ENCODE peak calls at places on chromosomes 12 and 14, in seven cellular contexts. J is tibial nerve; I is psoas muscle; T is CD8-positive, alpha-beta T cell; G is OCI-LY7; H is mucosa of descending colon; E is fibroblast of mammary gland. W is an unnamed sample.

GRCh38 chr12:53660064-53660463 is 15.8 kb downstream of the ATP5MC2 start:
- DNase-seq in J (no peak), I (no peak), T (no peak), E (peak), G (no peak), H (no peak), W (no peak)

GRCh38 chr12:81261508-81262207 is 183.8 kb downstream of the ACSS3 start:
- DNase-seq in H (no peak), J (no peak), I (no peak), T (no peak), G (no peak), E (no peak), W (no peak)

GRCh38 chr14:78228702-78229327 is 58.6 kb downstream of the NRXN3 start:
- DNase-seq in H (no peak), T (no peak), J (no peak), I (no peak), G (no peak), E (no peak), W (no peak)

GRCh38 chr14:20614038-20614840 is 23.1 kb upstream of the RNASE12 start:
- DNase-seq in T (no peak), G (no peak), E (no peak), H (no peak), J (no peak), I (no peak), W (no peak)

GRCh38 chr14:74029136-74029535 is 10.0 kb downstream of the BBOF1 start:
- DNase-seq in E (no peak), J (no peak), H (no peak), I (no peak), G (no peak), T (no peak), W (no peak)

GRCh38 chr14:101927859-101928258 is 36.5 kb upstream of the DYNC1H1 start:
- DNase-seq in J (peak), G (no peak), H (peak), T (no peak), E (peak), I (peak), W (peak)

GRCh38 chr14:93150227-93151206 is 34.2 kb downstream of the MOAP1 start:
- DNase-seq in H (peak), T (no peak), E (no peak), G (no peak), J (no peak), I (peak), W (no peak)

GRCh38 chr14:72721042-72721540 is 172.8 kb downstream of the DPF3 start:
- DNase-seq in T (no peak), G (no peak), J (no peak), H (no peak), I (no peak), E (no peak), W (no peak)

GRCh38 chr12:95102916-95103671 is 29.7 kb upstream of the NR2C1 start:
- DNase-seq in I (no peak), H (no peak), T (no peak), G (peak), E (peak), J (no peak), W (peak)

GRCh38 chr14:44736326-44736725 is 225.4 kb downstream of the KLHL28 start:
- DNase-seq in T (no peak), E (no peak), J (no peak), G (no peak), H (no peak), I (no peak), W (no peak)

GRCh38 chr14:99615497-99616245 is 11.7 kb upstream of the CCDC85C start:
- DNase-seq in I (no peak), J (no peak), E (no peak), T (no peak), G (no peak), H (no peak), W (no peak)

GRCh38 chr14:73468808-73469386 is 10.6 kb upstream of the NUMB start:
- DNase-seq in T (no peak), H (no peak), I (no peak), G (no peak), J (no peak), E (no peak), W (no peak)

GRCh38 chr14:32134448-32135070 is 57.5 kb downstream of the ARHGAP5 start:
- DNase-seq in H (no peak), E (peak), T (no peak), G (no peak), I (no peak), J (no peak), W (no peak)

GRCh38 chr14:38129705-38130104 is 78.0 kb upstream of the SSTR1 start:
- DNase-seq in G (no peak), H (no peak), E (no peak), T (no peak), J (no peak), I (no peak), W (no peak)

GRCh38 chr12:2017724-2018337 is 13.6 kb upstream of the DCP1B start:
- DNase-seq in T (no peak), J (no peak), H (no peak), I (no peak), G (no peak), E (no peak), W (no peak)

GRCh38 chr12:91778938-91779400 is 366.7 kb downstream of the BTG1 start:
- DNase-seq in T (peak), E (peak), J (no peak), I (no peak), G (no peak), H (no peak), W (peak)

GRCh38 chr12:60832300-60832699 is 1236.5 kb downstream of the SLC16A7 start:
- DNase-seq in G (no peak), T (no peak), I (no peak), E (peak), H (no peak), J (no peak), W (no peak)

GRCh38 chr14:36700656-36701055 is 39.0 kb downstream of the PAX9 start:
- DNase-seq in J (no peak), E (no peak), I (no peak), G (peak), H (no peak), T (no peak), W (no peak)

GRCh38 chr12:120089105-120089504 is 27.4 kb downstream of the RAB35 start:
- DNase-seq in I (peak), E (peak), G (no peak), J (no peak), T (no peak), H (no peak), W (no peak)

GRCh38 chr12:75630091-75630490 is 118.7 kb upstream of the KRR1 start:
- DNase-seq in T (no peak), H (no peak), J (no peak), I (no peak), E (no peak), G (no peak), W (no peak)

GRCh38 chr14:57244103-57244502 is 24.6 kb downstream of the EXOC5 start:
- DNase-seq in E (peak), H (no peak), J (no peak), I (no peak), T (no peak), G (no peak), W (no peak)

GRCh38 chr12:123388218-123388947 is 4.5 kb downstream of the KMT5A start:
- DNase-seq in E (peak), J (peak), I (peak), H (peak), T (peak), G (peak), W (no peak)
- TF ChIP-seq CTCF in E (no peak), J (peak), I (no peak), H (no peak), T (no peak), G (no peak), W (no peak)

DNA sequence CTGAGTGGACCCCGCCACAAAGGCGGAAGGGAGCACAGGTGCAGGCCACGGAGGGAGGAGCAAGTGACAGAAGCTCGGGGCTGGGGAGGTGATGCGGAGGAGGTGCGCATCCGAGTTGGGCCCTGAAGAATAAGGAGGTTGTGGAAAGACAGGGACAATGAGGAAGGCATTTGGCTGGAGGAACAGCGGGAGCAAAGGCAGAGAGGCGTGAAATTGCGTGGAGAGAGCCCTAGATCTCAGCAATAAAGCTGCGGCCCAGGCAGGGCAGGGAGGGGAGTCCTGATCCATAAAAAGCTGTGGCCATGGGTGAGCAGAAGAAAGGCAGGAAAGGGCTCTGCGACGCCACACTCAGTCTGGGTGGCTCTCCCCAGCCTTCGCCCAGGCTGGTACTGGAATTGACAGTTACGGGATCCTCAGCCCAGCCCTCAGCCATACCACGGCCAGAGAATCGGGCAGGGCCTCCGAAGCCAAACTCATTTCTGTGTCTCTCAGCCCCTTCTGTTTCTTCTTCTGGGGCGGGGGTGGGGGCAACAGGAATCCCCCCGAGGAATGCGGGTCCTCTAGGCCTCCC is 2.2 kb downstream of the FIGNL2 start:
- DNase-seq in I (no peak), H (no peak), G (no peak), E (no peak), T (no peak), J (no peak), W (no peak)
- H3K4me3 ChIP-seq in I (peak), H (no peak), G (no peak), E (no peak), T (no peak), J (peak), W (no peak)

GRCh38 chr12:28257411-28257810 is 67.2 kb downstream of the CCDC91 start:
- DNase-seq in H (no peak), J (no peak), G (no peak), E (no peak), T (no peak), I (no peak), W (no peak)

GRCh38 chr12:28253175-28253641 is 63.0 kb downstream of the CCDC91 start:
- DNase-seq in J (no peak), E (peak), T (no peak), I (no peak), H (no peak), G (no peak), W (no peak)

GRCh38 chr12:28258998-28259397 is 68.7 kb downstream of the CCDC91 start:
- DNase-seq in J (no peak), G (no peak), E (peak), T (no peak), H (no peak), I (no peak), W (no peak)
- TF ChIP-seq CTCF in J (no peak), G (no peak), E (no peak), T (no peak), H (no peak), I (no peak), W (no peak)

GRCh38 chr12:49548481-49548821 is 9.6 kb downstream of the KCNH3 start:
- DNase-seq in H (no peak), J (no peak), E (no peak), G (no peak), T (no peak), I (no peak), W (no peak)
- H3K4me3 ChIP-seq in H (no peak), J (peak), E (no peak), G (no peak), T (peak), I (peak), W (no peak)

GRCh38 chr12:98403936-98404335 is 111.5 kb upstream of the TMPO start:
- DNase-seq in H (no peak), E (no peak), G (no peak), T (no peak), J (no peak), I (no peak), W (no peak)

GRCh38 chr12:98403385-98403784 is 112.0 kb upstream of the TMPO start:
- DNase-seq in J (no peak), I (no peak), H (no peak), E (no peak), T (no peak), G (no peak), W (no peak)

GRCh38 chr12:98406378-98406777 is 109.0 kb upstream of the TMPO start:
- DNase-seq in T (no peak), G (no peak), E (no peak), J (no peak), I (no peak), H (no peak), W (no peak)

GRCh38 chr12:98408681-98409080 is 106.7 kb upstream of the TMPO start:
- DNase-seq in H (no peak), I (no peak), G (no peak), E (no peak), J (no peak), T (no peak), W (no peak)

GRCh38 chr12:98405795-98406366 is 109.5 kb upstream of the TMPO start:
- DNase-seq in I (no peak), H (no peak), J (no peak), E (no peak), G (no peak), T (no peak), W (no peak)
- TF ChIP-seq CTCF in I (no peak), H (no peak), J (no peak), E (no peak), G (no peak), T (no peak), W (no peak)

GRCh38 chr12:132161046-132161781 is 17.0 kb downstream of the NOC4L start:
- DNase-seq in E (peak), T (no peak), G (no peak), I (no peak), J (no peak), H (peak), W (no peak)

GRCh38 chr12:132161796-132162507 is 17.7 kb downstream of the NOC4L start:
- DNase-seq in J (no peak), I (peak), H (no peak), E (no peak), T (no peak), G (no peak), W (no peak)

GRCh38 chr12:132163041-132163910 is 19.0 kb downstream of the NOC4L start:
- DNase-seq in H (peak), G (no peak), J (no peak), E (no peak), I (peak), T (no peak), W (no peak)

GRCh38 chr12:132163911-132164288 is 19.6 kb downstream of the NOC4L start:
- DNase-seq in E (no peak), G (no peak), T (no peak), J (no peak), I (peak), H (no peak), W (no peak)

DNA sequence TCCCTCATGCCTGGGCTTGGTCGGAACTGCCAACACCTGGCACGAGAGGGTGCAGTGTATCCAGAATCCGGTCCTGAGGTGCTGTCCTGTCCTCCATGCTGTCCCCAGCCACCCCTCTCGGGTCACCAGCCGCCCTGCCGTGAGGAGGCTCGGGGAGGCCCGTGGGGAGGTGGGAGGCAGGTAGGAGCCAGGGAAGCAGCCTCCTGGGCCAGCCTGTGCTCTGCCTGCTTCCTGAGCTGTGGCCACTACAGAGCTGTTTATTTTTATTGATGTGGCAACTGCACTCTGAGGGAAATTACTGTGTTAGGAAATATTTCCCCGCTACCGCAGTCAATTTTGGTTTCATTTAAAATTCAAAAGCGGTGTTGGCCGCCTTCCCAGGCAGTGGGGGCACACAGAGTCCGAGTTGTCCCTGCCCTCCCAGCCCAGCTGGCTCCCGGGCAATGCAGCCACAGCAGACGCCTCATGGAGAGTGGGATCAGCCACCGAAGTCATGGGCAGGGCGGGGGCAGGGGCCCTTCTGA is 18.3 kb downstream of the NOC4L start:
- DNase-seq in I (peak), G (no peak), E (peak), H (peak), J (no peak), T (no peak), W (no peak)
- H3K4me3 ChIP-seq in I (no peak), G (no peak), E (no peak), H (no peak), J (no peak), T (no peak), W (no peak)

GRCh38 chr12:19910681-19911080 is 457.7 kb upstream of the PDE3A start:
- DNase-seq in T (no peak), G (no peak), H (no peak), J (no peak), I (no peak), E (no peak), W (no peak)

GRCh38 chr12:19916193-19916498 is 452.2 kb upstream of the PDE3A start:
- DNase-seq in G (no peak), J (no peak), T (no peak), H (no peak), E (no peak), I (no peak), W (no peak)

GRCh38 chr12:19916982-19917381 is 451.4 kb upstream of the PDE3A start:
- DNase-seq in G (no peak), E (no peak), J (no peak), T (no peak), H (no peak), I (no peak), W (no peak)

GRCh38 chr12:19912996-19913395 is 455.3 kb upstream of the PDE3A start:
- DNase-seq in I (no peak), E (no peak), G (no peak), H (no peak), J (no peak), T (no peak), W (no peak)

DNA sequence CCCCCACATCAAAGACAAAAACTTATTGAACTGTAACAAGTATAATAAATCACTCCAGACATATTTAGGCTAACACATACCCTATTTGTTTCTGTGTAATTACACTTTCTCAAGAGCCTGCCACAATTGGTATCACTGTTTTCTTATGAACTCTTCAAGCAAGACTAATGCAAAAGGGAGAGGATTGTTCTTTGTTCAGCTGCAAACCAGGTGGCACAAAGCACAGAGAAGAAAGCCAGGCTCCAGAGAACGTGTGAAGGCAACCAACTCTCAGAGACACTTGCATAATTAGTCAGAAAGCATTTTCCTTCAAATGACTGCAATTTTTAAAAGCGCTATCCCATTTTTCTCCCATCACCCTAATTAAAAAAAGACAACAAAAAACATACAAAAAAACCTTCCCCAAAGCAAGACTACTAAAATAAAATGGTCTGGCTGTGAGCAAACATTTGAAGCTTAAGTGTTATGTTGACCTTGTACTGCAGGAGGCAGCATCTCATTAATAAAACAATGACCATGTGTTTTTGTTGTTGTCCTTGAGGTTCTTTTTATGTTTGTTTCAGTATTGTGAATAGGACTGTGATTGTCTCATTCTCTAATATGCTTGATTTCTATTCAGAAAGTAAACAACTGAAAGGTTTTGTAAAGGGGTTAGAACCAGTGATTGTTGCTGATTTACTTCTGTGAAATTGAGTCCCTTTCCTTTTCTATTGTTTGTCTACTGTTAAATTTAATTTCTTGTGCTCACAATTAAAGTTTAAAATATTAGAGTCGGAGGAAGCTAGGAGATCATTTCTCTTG is 452.7 kb upstream of the PDE3A start:
- DNase-seq in T (no peak), I (no peak), E (peak), G (no peak), J (no peak), H (no peak), W (no peak)
- TF ChIP-seq CTCF in T (no peak), I (peak), E (peak), G (peak), J (peak), H (peak), W (peak)

DNA sequence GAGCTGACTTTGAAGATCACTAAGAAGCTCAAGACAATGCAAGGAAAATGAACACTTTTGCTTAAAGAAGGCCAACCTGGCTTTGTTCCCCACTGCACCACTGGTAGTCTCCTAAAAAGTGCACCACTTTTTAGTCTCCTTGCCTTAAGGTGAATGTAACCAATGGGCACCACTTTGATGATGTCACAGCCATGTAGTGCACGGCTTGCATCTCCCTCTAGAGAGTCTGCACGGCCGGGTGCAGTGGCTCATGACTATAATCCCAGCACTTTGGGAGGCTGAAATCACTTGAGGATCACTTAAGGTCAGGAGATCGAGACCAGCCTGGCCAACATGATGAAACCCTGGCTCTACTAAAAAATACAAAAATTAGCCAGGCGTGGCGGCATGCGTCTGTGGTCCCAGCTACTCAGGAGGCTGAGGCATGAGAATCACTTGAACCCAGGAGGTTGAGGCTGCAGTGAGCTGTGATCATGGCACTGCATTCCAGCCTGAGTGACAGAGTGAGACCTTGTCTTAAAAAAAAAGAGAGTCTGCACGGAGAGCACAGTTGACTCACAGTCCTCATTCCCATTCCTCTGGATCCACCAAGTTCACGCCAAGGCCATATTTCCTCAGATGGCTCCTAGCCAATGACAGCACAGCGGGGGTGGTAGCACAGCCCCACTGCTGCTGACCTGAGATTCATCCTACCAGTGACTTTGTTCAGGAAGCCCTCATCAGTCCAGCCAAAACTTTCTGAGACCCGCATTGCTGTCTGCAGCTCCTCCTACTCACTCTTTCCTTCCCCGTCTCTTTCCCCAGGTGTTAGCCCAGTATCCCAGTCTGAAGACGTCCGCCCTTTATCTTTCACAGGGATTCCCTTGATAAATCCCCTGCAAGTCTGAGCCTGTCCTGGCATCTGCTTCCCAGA is 16.5 kb upstream of the IFT81 start:
- DNase-seq in J (no peak), H (no peak), G (no peak), T (no peak), I (peak), E (peak), W (no peak)
- H3K4me3 ChIP-seq in J (no peak), H (no peak), G (no peak), T (no peak), I (no peak), E (no peak), W (no peak)